ENCODE peak calls at places on chromosomes 7 and 10, in eight cellular contexts. B is cardiac muscle cell; D is thoracic aorta; V is esophagus muscularis mucosa; F is transverse colon; A is heart left ventricle; K is CD8-positive, alpha-beta T cell; U is uterus. Q is an unnamed sample. For H3K27me3, the result is how much of the 10 kb centered on the place peaks cover.

GRCh38 chr7:82678716-82679115 is 235.1 kb upstream of the CACNA2D1 start:
- DNase-seq in U (no peak), A (no peak), B (no peak), D (no peak), V (no peak), K (no peak), F (no peak), Q (no peak)

GRCh38 chr7:94656925-94657731 is 1.2 kb upstream of the SGCE start:
- DNase-seq in U (peak), B (peak), V (peak), D (no peak), F (no peak), K (peak), A (no peak), Q (no peak)

GRCh38 chr7:2633538-2634264 is 1.9 kb downstream of the TTYH3 start:
- DNase-seq in D (peak), V (no peak), U (peak), B (peak), K (no peak), A (peak), F (no peak), Q (no peak)

GRCh38 chr10:130576427-130576826 is 440.2 kb downstream of the GLRX3 start:
- DNase-seq in F (no peak), K (no peak), B (no peak), U (no peak), D (no peak), A (no peak), V (peak), Q (no peak)

GRCh38 chr10:132916421-132916841 is 25.9 kb downstream of the CFAP46 start:
- DNase-seq in K (no peak), D (no peak), F (no peak), B (no peak), V (no peak), U (no peak), A (peak), Q (no peak)

GRCh38 chr10:109961181-109962001 is 38.1 kb upstream of the XPNPEP1 start:
- DNase-seq in B (no peak), F (no peak), D (no peak), K (no peak), A (no peak), U (no peak), V (no peak), Q (no peak)

GRCh38 chr10:95121904-95122303 is 52.6 kb upstream of the CYP2C8 start:
- DNase-seq in D (no peak), F (no peak), K (no peak), V (no peak), U (no peak), A (no peak), B (peak), Q (no peak)

GRCh38 chr10:7855205-7855604 is 36.9 kb downstream of the TAF3 start:
- DNase-seq in K (no peak), A (no peak), U (no peak), V (no peak), F (no peak), B (no peak), D (no peak), Q (no peak)

GRCh38 chr10:32788359-32788758 is 169.7 kb downstream of the ITGB1 start:
- DNase-seq in D (no peak), A (no peak), U (no peak), F (no peak), K (no peak), V (no peak), B (no peak), Q (no peak)

DNA sequence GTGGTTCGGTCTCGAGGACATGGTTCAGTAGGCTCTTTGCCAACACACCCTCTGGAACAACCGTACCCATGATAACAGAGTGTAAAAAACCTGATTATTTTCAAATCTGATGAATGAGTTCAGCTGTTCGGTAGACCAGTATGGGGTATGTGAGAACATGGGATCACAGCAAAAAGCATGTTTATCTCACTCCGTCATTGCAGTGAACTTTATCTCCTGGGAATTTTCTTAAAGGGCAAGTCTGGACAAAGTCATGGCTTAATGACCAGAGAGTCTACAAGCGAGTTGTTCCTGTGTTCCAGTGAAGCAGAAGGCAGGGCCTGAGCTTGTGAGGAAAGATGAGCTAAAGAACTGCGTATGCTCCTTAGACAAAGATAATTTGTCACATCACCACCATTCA is 219.7 kb downstream of the TRIL start:
- DNase-seq in B (peak), A (no peak), U (no peak), V (no peak), F (no peak), K (no peak), D (no peak), Q (no peak)
- TF ChIP-seq CTCF in B (no peak), A (no peak), U (no peak), V (no peak), F (no peak), K (no peak), D (no peak), Q (no peak)

DNA sequence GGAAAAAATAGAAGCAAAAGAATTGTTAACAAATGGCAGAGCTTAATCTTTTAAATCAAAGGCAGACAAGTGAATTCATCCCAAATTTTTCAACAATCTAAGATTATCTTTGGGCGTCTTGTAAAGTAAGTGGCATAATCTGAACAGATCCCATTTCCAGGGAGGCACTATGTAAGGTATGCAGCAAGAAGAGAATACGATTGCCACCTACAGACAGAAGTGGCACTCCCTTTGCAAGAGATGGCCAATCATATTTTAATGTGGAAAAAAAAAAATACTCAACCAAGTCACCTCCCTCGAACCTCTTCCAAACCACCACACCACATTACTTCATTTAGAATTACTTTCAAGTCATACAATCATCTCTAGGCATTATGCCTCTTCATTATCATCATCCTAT is 4.0 kb downstream of the GFRA1 start:
- DNase-seq in B (no peak), V (no peak), K (no peak), D (no peak), U (no peak), F (no peak), A (no peak), Q (no peak)
- H3K27me3 ChIP-seq in B (half or more), V (under half), K (under half), D (under half), U (under half), F (half or more), A (under half), Q (under half)

DNA sequence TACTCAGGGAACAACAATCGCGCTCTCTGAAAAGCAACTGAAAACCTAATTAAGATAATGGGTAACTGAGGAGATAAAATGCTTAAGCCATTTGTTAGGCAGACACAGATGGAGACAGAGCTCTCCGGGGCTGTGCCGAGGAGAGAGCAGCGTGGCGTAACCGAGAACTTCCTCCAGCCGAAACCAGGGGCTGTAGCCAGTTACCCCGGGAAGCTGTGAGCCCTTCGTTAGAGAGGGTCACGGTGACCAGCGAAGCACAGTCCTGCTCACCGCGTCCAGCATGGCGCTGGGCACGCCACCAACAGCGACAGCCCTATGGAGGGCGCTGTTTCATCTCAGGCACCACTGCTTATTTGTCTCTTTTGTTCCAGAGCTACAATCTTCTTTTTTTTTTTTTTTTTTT is 16.1 kb downstream of the PAPOLB start:
- DNase-seq in F (no peak), A (no peak), U (peak), B (peak), D (no peak), V (no peak), K (no peak), Q (no peak)
- TF ChIP-seq CTCF in F (no peak), A (no peak), U (no peak), B (peak), D (no peak), V (no peak), K (no peak), Q (no peak)

DNA sequence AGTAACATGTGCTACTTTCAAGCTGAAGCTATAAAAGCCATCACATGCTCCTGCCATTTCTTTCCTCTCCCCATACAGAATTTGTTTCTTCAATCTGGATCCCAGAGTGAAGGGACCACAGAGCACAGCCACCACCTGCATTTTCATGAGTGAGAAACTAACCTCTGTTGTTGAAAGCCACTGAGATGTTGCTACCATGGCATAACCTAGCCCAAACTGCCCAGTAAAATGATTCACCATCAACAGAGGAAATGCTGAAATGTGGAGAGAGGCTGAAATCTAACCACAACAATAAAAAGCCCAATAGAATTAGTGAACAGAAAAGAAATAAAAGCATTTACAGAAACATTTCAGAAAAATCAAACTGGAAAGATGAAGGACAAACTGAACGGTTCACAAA is 125.2 kb downstream of the AMPH start:
- DNase-seq in V (no peak), A (no peak), K (no peak), B (peak), D (no peak), F (no peak), U (no peak), Q (no peak)
- H3K27me3 ChIP-seq in V (under half), A (under half), K (under half), B (under half), D (under half), F (under half), U (under half), Q (under half)

DNA sequence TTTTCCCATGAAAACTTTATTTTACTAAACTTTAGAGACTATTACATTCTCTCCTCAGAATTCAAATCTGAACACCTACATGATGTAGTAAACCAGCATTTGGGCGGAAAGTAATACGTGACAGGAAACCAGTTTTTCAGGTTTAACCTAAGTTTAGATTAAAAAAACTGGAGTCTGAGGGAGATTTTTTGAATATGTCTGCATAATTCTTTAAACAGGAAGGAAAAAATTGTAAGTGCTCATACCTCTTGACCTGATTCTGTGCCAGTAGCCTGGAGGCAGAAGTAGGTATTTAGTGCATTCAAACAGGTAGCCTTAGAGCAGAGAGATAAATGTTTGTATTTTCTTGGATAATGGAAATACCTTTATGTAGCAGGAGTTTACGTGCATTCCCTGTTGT is 224.3 kb downstream of the MDFIC start:
- DNase-seq in U (no peak), V (no peak), A (no peak), K (no peak), F (no peak), D (no peak), B (no peak), Q (no peak)
- TF ChIP-seq CTCF in U (no peak), V (no peak), A (no peak), K (no peak), F (no peak), D (no peak), B (no peak), Q (no peak)

DNA sequence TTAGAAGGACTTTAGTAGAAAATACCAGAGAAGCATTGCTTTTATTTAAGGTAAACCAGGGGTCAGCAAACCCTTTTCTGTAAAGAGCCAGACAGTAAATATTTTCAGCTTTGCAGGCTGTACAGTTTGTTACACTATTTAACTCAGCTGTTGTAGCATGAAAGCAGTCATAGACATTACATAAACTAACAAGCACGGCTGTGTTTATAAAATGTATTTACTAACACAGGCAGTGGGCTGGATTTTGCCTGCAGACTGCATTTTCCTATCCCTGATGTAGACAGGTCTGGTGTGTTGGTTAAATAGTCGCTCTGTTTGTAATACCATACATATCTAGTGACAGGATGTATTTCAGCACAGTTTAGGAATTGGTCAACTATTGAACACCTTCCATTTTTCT is 129.3 kb downstream of the ST7 start:
- DNase-seq in B (no peak), F (no peak), U (no peak), K (no peak), A (no peak), V (no peak), D (no peak), Q (no peak)
- H3K27me3 ChIP-seq in B (under half), F (under half), U (under half), K (under half), A (under half), V (under half), D (under half), Q (under half)

GRCh38 chr10:43198682-43199005 is 60.4 kb downstream of the CSGALNACT2 start:
- DNase-seq in U (peak), F (no peak), A (peak), B (no peak), V (no peak), K (no peak), D (no peak), Q (no peak)

GRCh38 chr10:43196131-43196980 is 58.1 kb downstream of the CSGALNACT2 start:
- DNase-seq in F (no peak), K (no peak), V (no peak), U (no peak), A (peak), D (no peak), B (no peak), Q (peak)

GRCh38 chr10:43199088-43199683 is 60.9 kb downstream of the CSGALNACT2 start:
- DNase-seq in B (no peak), V (no peak), U (peak), A (no peak), D (no peak), F (no peak), K (no peak), Q (no peak)

GRCh38 chr10:43196981-43197833 is 59.0 kb downstream of the CSGALNACT2 start:
- DNase-seq in K (no peak), V (no peak), B (no peak), F (no peak), U (peak), A (peak), D (no peak), Q (peak)

DNA sequence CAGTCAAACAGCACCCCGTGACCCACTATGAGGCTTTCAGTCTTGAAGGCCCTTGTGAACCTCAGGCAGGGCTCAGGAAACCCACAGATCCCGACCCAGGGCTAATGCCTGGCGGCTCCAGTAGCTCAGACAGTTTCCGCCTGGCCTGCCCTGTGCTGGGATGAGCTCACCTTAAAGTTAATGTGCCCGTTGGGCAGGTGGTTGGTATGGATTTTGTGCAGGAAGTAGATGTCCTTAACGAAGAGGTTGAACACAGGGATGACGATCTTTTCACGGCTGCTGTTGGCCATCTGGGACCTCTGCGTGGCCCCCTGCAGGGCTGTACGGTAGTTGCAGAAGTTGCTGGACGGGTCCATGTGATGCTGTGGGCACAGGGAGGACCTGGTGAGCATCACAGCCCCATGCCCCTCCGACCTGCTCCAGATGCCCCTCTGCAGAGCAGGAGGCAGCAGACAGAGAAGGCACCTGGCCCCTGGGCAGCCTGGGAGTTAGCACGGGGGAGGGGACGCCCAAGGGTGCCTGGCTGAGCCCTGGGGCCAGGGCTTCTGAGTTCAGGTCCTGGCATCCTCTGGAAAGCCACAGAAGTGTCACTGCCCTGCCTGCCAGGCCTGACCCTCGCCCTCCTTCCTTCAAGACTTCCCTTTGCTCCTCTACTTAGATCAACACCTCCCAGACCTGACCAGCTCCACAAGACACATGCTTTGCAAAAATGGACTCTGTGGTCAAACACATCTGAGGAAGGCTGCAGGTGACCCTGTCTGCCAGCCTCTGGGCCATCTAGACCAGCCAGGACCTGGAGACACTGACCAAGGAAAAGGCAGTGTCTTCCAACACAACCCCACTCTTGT is 59.8 kb downstream of the CSGALNACT2 start:
- DNase-seq in K (no peak), D (no peak), F (no peak), U (peak), B (peak), V (no peak), A (no peak), Q (no peak)
- TF ChIP-seq CTCF in K (no peak), D (no peak), F (peak), U (no peak), B (peak), V (no peak), A (no peak), Q (no peak)

Q was measured in gastrocnemius medialis.